ENCODE peak calls at places on chromosomes 6 and 20, in five cellular contexts. D, I, H, B and N are unnamed samples.

GRCh38 chr20:61127311-61128044 is 124.6 kb upstream of the CDH4 start:
- DNase-seq in D (no peak), I (no peak), H (peak; percentile 17), B (no peak), N (no peak)

GRCh38 chr20:17936306-17936790 is 32.2 kb downstream of the SNX5 start:
- DNase-seq in D (no peak), I (no peak), H (peak; percentile 30), B (no peak), N (no peak)

GRCh38 chr20:38731738-38732113 is 7.4 kb downstream of the SLC32A1 start:
- DNase-seq in D (no peak), I (no peak), H (no peak), B (no peak), N (no peak)

GRCh38 chr6:28408076-28408802 is 8.7 kb upstream of the ZSCAN12 start:
- DNase-seq in D (no peak), I (no peak), H (peak; percentile 13), B (no peak), N (no peak)

GRCh38 chr6:144335914-144336313 is 50.8 kb downstream of the UTRN start:
- DNase-seq in D (no peak), I (no peak), H (no peak), B (no peak), N (no peak)

GRCh38 chr6:2579789-2580570 is 170.7 kb downstream of the MYLK4 start:
- DNase-seq in D (no peak), I (no peak), H (no peak), B (no peak), N (no peak)

GRCh38 chr20:37560629-37561028 is 33.0 kb upstream of the BLCAP start:
- DNase-seq in D (no peak), I (no peak), H (no peak), B (no peak), N (no peak)

GRCh38 chr6:157083343-157083742 is 240.0 kb downstream of the TMEM242 start:
- DNase-seq in D (no peak), I (no peak), H (no peak), B (no peak), N (no peak)

GRCh38 chr6:88142299-88142668 is 23.9 kb downstream of the CNR1 start:
- DNase-seq in D (no peak), I (no peak), H (no peak), B (no peak), N (no peak)

GRCh38 chr6:152432758-152433157 is 204.4 kb downstream of the SYNE1 start:
- DNase-seq in D (no peak), I (no peak), H (no peak), B (no peak), N (no peak)

GRCh38 chr6:166935353-166935752 is 21.0 kb downstream of the RNASET2 start:
- DNase-seq in D (no peak), I (no peak), H (no peak), B (no peak), N (no peak)

GRCh38 chr6:107767637-107768036 is 56.5 kb downstream of the SCML4 start:
- DNase-seq in D (no peak), I (no peak), H (no peak), B (no peak), N (no peak)

GRCh38 chr6:89749918-89750317 is 69.7 kb downstream of the MDN1 start:
- DNase-seq in D (no peak), I (no peak), H (no peak), B (no peak), N (no peak)

GRCh38 chr6:30041821-30042220 is 19.2 kb upstream of the POLR1H start:
- DNase-seq in D (no peak), I (no peak), H (no peak), B (no peak), N (peak; percentile 32)

GRCh38 chr6:167408235-167408869 is 83.5 kb downstream of the TTLL2 start:
- DNase-seq in D (no peak), I (no peak), H (no peak), B (no peak), N (no peak)

GRCh38 chr20:38337561-38338140 is 8.6 kb upstream of the LBP start:
- DNase-seq in D (no peak), I (peak; percentile 73), H (peak; percentile 20), B (no peak), N (peak; percentile 81)

GRCh38 chr6:28586273-28586672 is 60.6 kb downstream of the GPX5 start:
- DNase-seq in D (no peak), I (no peak), H (no peak), B (no peak), N (no peak)

GRCh38 chr20:56573989-56574388 is 40.9 kb downstream of the FAM209B start:
- DNase-seq in D (no peak), I (no peak), H (no peak), B (no peak), N (peak; percentile 79)

GRCh38 chr6:37382954-37383353 is 29.2 kb downstream of the RNF8 start:
- DNase-seq in D (no peak), I (no peak), H (no peak), B (no peak), N (no peak)

GRCh38 chr6:12586696-12587095 is 129.9 kb upstream of the PHACTR1 start:
- DNase-seq in D (no peak), I (peak; percentile 23), H (no peak), B (no peak), N (no peak)
- H3K4me3 ChIP-seq in D (no peak overlapping the region), I (no peak overlapping the region), H (no peak overlapping the region), B (no peak overlapping the region), N (no peak overlapping the region)

DNA sequence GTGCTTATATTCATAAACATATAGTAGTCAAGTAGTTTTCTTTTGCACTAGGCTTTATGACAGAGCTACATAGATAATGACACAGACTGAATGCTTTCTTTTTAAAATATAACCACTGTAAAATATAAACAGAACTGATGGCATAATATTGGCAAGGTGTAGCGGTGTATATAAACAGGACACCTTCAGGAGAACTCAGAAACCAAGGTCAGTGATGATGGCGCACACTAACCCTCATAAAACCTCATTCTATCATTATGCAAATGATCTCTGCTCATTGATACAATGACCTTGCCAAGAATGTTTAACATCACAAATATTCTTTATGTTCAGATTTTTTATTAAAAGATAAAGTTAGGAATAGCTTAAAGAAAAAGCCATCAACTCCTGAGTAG is 48.5 kb upstream of the DST start:
- DNase-seq in D (no peak), I (no peak), H (no peak), B (no peak), N (no peak)
- H3K4me3 ChIP-seq in D (peak overlapping the region; percentile 61), I (peak overlapping the region; percentile 10), H (peak overlapping the region; percentile 65), B (no peak overlapping the region), N (peak overlapping the region; percentile 79)

DNA sequence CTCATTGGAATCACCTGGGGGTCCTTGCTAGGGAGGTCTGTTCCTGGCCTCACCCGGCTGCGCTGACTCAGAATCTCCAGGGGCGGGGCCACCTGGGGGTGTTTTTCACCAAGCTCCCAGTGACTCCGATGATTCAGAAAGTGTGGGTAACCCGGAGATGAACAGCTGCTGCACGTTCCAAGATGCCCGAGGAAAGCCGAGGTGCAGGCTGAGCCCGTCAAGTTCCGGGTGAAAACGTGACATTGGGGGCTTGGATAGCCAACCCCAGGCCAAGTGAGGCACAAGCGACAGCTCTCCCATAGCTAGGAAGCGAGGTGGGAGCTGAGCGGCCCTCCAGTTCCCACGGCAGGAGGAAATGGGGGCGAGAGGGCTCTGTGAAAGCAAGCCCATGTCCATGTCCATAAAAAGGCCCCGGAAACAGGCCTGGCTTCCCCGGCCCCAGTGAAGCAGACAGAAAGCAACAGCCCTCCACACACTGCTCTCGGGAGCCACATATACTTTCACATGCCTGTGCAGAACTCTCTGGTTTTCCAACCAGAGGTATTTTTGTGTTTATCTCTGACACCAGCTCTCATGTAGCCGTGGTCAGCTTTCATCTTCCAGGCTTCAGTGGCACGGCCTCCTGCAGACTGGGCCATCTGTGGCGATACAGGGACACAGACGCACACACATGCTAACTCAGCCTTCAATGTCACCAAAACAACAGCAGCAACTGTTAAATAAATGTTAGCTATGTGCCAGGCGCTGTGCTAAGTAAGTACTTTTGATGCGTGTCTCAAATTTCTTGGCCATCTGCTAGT is 90.6 kb upstream of the CCDC28A start:
- DNase-seq in D (no peak), I (no peak), H (peak; percentile 28), B (no peak), N (peak; percentile 38)
- H3K4me3 ChIP-seq in D (no peak overlapping the region), I (no peak overlapping the region), H (no peak overlapping the region), B (no peak overlapping the region), N (no peak overlapping the region)

DNA sequence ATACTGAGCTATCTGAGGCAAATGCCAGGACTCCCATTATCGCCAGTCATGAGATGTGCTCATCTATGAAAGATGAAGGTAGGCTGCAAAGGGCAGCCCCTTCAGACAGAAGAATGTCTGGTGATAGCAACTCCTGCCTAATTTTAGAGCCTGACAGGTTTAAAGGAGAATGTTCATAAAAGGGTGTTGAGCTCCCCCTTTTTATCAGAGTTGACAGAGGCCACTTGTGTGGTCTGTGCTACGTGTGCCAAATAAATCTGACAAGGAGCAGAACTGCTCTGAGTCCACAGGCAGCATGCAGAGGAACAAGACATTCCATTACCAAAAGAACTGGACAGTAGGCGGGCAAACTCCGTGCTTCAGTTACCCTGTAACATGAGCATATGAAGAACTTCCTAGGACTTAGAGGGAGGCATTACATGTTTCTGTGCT is 101.8 kb downstream of the PREP start:
- DNase-seq in D (no peak), I (no peak), H (no peak), B (no peak), N (no peak)
- H3K4me3 ChIP-seq in D (no peak overlapping the region), I (no peak overlapping the region), H (no peak overlapping the region), B (no peak overlapping the region), N (no peak overlapping the region)

GRCh38 chr20:709421-709820 is 33.8 kb upstream of the SCRT2 start:
- DNase-seq in D (peak; percentile 58), I (no peak), H (peak; percentile 10), B (peak; percentile 56), N (no peak)

GRCh38 chr20:708956-709355 is 33.4 kb upstream of the SCRT2 start:
- DNase-seq in D (no peak), I (no peak), H (no peak), B (no peak), N (no peak)

GRCh38 chr20:710762-711120 is 35.1 kb upstream of the SCRT2 start:
- DNase-seq in D (no peak), I (no peak), H (no peak), B (no peak), N (no peak)

GRCh38 chr20:711526-711925 is 35.9 kb upstream of the SCRT2 start:
- DNase-seq in D (no peak), I (no peak), H (no peak), B (peak; percentile 13), N (no peak)

DNA sequence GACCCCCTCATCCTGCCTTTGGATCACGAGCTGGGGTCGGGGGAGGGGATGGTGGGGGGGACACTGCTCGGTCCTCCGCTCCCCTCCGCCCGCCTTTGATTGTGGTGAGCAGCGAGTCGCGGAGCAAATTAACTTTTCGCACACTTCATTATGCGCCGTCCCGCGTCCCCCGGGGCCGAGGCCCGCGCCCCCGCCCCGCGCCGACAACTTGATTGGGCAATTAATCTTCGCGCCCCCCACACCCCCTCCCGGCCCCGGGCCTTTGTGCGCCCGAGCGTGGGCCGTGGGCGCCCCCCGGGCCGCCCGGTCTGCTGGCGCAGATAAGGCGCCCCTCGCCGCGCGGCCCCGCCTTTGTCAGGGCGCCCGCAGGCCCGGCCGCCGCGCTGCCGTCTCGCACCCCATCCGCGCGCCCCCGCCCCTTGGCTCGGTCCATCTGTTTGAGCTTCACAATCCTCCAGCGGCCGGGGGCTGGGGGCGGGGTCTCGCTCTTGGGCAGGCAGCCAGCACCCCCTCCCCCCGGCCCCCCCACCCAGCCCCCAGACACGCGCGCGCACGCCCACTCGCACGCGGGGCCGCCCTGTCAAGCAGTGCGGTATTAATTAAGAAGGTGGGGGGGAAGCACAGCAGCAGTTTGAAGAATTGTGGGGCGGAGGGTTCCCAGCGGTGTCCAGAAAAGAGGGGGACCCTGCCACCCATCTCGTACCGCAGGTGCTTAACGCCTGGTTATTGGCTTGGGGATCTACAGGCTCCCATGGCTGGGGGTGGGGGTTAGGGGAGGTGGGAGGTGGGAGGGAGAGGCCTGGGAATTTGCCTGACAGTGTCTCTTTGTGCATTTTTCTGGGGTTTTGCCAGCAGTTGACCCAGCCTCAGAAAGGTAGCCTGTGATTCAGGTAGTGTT is 34.5 kb upstream of the SCRT2 start:
- DNase-seq in D (no peak), I (no peak), H (no peak), B (peak; percentile 20), N (peak; percentile 91)
- H3K4me3 ChIP-seq in D (peak overlapping the region; percentile 56), I (no peak overlapping the region), H (no peak overlapping the region), B (peak overlapping the region; percentile 16), N (peak overlapping the region; percentile 41)

GRCh38 chr6:14784596-14785360 is 461.1 kb upstream of the JARID2 start:
- DNase-seq in D (no peak), I (no peak), H (no peak), B (no peak), N (no peak)
- H3K4me3 ChIP-seq in D (no peak overlapping the region), I (no peak overlapping the region), H (no peak overlapping the region), B (no peak overlapping the region), N (no peak overlapping the region)